ENCODE peak calls at places on chromosomes 11 and 22, in nine cellular contexts. One of them, this sample, is unnamed.

GRCh38 chr22:32444068-32444467 is 20.2 kb downstream of the BPIFC start:
- DNase-seq in NCI-H774: no peak
- DNase-seq in left ventricle myocardium inferior: no peak
- DNase-seq in CD8-positive, alpha-beta T cell: no peak
- DNase-seq in non-pigmented ciliary epithelial cell: no peak
- DNase-seq in body of pancreas: no peak
- DNase-seq in AG09319: no peak
- DNase-seq in hepatocyte: peak; percentile 34
- DNase-seq in T-helper 2 cell: no peak
- DNase-seq in this sample: peak; percentile 21

GRCh38 chr11:11379661-11380060 is 26.6 kb upstream of the CSNK2A3 start:
- DNase-seq in NCI-H774: no peak
- DNase-seq in left ventricle myocardium inferior: no peak
- DNase-seq in CD8-positive, alpha-beta T cell: no peak
- DNase-seq in non-pigmented ciliary epithelial cell: no peak
- DNase-seq in body of pancreas: no peak
- DNase-seq in AG09319: no peak
- DNase-seq in hepatocyte: no peak
- DNase-seq in T-helper 2 cell: no peak
- DNase-seq in this sample: no peak

GRCh38 chr11:36065436-36065835 is 121.6 kb downstream of the LDLRAD3 start:
- DNase-seq in NCI-H774: no peak
- DNase-seq in left ventricle myocardium inferior: no peak
- DNase-seq in CD8-positive, alpha-beta T cell: no peak
- DNase-seq in non-pigmented ciliary epithelial cell: peak; percentile 34
- DNase-seq in body of pancreas: no peak
- DNase-seq in AG09319: no peak
- DNase-seq in hepatocyte: no peak
- DNase-seq in T-helper 2 cell: no peak
- DNase-seq in this sample: no peak

GRCh38 chr11:19614370-19614936 is 98.2 kb upstream of the NAV2 start:
- DNase-seq in NCI-H774: no peak
- DNase-seq in left ventricle myocardium inferior: no peak
- DNase-seq in CD8-positive, alpha-beta T cell: no peak
- DNase-seq in non-pigmented ciliary epithelial cell: no peak
- DNase-seq in body of pancreas: no peak
- DNase-seq in AG09319: no peak
- DNase-seq in hepatocyte: no peak
- DNase-seq in T-helper 2 cell: no peak
- DNase-seq in this sample: no peak

GRCh38 chr22:46115388-46115678 is 35.0 kb upstream of the PPARA start:
- DNase-seq in NCI-H774: no peak
- DNase-seq in left ventricle myocardium inferior: no peak
- DNase-seq in CD8-positive, alpha-beta T cell: no peak
- DNase-seq in non-pigmented ciliary epithelial cell: no peak
- DNase-seq in body of pancreas: no peak
- DNase-seq in AG09319: no peak
- DNase-seq in hepatocyte: no peak
- DNase-seq in T-helper 2 cell: no peak
- DNase-seq in this sample: no peak

GRCh38 chr22:47279337-47279736 is 516.9 kb downstream of the TBC1D22A start:
- DNase-seq in NCI-H774: no peak
- DNase-seq in left ventricle myocardium inferior: no peak
- DNase-seq in CD8-positive, alpha-beta T cell: no peak
- DNase-seq in non-pigmented ciliary epithelial cell: no peak
- DNase-seq in body of pancreas: no peak
- DNase-seq in AG09319: no peak
- DNase-seq in hepatocyte: no peak
- DNase-seq in T-helper 2 cell: no peak
- DNase-seq in this sample: no peak

GRCh38 chr11:72807021-72807693 is 7.1 kb upstream of the ATG16L2 start:
- DNase-seq in NCI-H774: no peak
- DNase-seq in left ventricle myocardium inferior: no peak
- DNase-seq in CD8-positive, alpha-beta T cell: no peak
- DNase-seq in non-pigmented ciliary epithelial cell: no peak
- DNase-seq in body of pancreas: no peak
- DNase-seq in AG09319: no peak
- DNase-seq in hepatocyte: no peak
- DNase-seq in T-helper 2 cell: no peak
- DNase-seq in this sample: no peak

GRCh38 chr11:1310772-1311468 is 1.5 kb upstream of the TOLLIP start:
- DNase-seq in NCI-H774: no peak
- DNase-seq in left ventricle myocardium inferior: no peak
- DNase-seq in CD8-positive, alpha-beta T cell: peak; percentile 59
- DNase-seq in non-pigmented ciliary epithelial cell: no peak
- DNase-seq in body of pancreas: no peak
- DNase-seq in AG09319: no peak
- DNase-seq in hepatocyte: no peak
- DNase-seq in T-helper 2 cell: no peak
- DNase-seq in this sample: no peak

GRCh38 chr11:2803186-2804057 is 82.2 kb downstream of the CDKN1C start:
- DNase-seq in NCI-H774: no peak
- DNase-seq in left ventricle myocardium inferior: peak; percentile 9
- DNase-seq in CD8-positive, alpha-beta T cell: no peak
- DNase-seq in non-pigmented ciliary epithelial cell: no peak
- DNase-seq in body of pancreas: peak; percentile 8
- DNase-seq in AG09319: no peak
- DNase-seq in hepatocyte: no peak
- DNase-seq in T-helper 2 cell: peak; percentile 5
- DNase-seq in this sample: no peak

GRCh38 chr22:49935561-49935960 is 17.1 kb downstream of the CRELD2 start:
- DNase-seq in NCI-H774: peak; percentile 18
- DNase-seq in left ventricle myocardium inferior: no peak
- DNase-seq in CD8-positive, alpha-beta T cell: no peak
- DNase-seq in non-pigmented ciliary epithelial cell: no peak
- DNase-seq in body of pancreas: no peak
- DNase-seq in AG09319: no peak
- DNase-seq in hepatocyte: peak; percentile 46
- DNase-seq in T-helper 2 cell: no peak
- DNase-seq in this sample: no peak

GRCh38 chr22:31556627-31557203 is 60.4 kb downstream of the SFI1 start:
- DNase-seq in NCI-H774: no peak
- DNase-seq in left ventricle myocardium inferior: no peak
- DNase-seq in CD8-positive, alpha-beta T cell: no peak
- DNase-seq in non-pigmented ciliary epithelial cell: no peak
- DNase-seq in body of pancreas: no peak
- DNase-seq in AG09319: peak; percentile 4
- DNase-seq in hepatocyte: peak; percentile 52
- DNase-seq in T-helper 2 cell: no peak
- DNase-seq in this sample: no peak

GRCh38 chr22:24926428-24926725 is 20.1 kb downstream of the LHFPL7 start:
- DNase-seq in NCI-H774: no peak
- DNase-seq in left ventricle myocardium inferior: no peak
- DNase-seq in CD8-positive, alpha-beta T cell: no peak
- DNase-seq in non-pigmented ciliary epithelial cell: no peak
- DNase-seq in body of pancreas: no peak
- DNase-seq in AG09319: no peak
- DNase-seq in hepatocyte: no peak
- DNase-seq in T-helper 2 cell: no peak
- DNase-seq in this sample: no peak

GRCh38 chr11:128506999-128507591 is 80.3 kb downstream of the ETS1 start:
- DNase-seq in NCI-H774: peak; percentile 74
- DNase-seq in left ventricle myocardium inferior: peak; percentile 83
- DNase-seq in CD8-positive, alpha-beta T cell: no peak
- DNase-seq in non-pigmented ciliary epithelial cell: peak; percentile 89
- DNase-seq in body of pancreas: peak; percentile 88
- DNase-seq in AG09319: peak; percentile 92
- DNase-seq in hepatocyte: peak; percentile 87
- DNase-seq in T-helper 2 cell: no peak
- DNase-seq in this sample: no peak

GRCh38 chr22:44639891-44640617 is 62.0 kb upstream of the PRR5 start:
- DNase-seq in NCI-H774: no peak
- DNase-seq in left ventricle myocardium inferior: no peak
- DNase-seq in CD8-positive, alpha-beta T cell: no peak
- DNase-seq in non-pigmented ciliary epithelial cell: no peak
- DNase-seq in body of pancreas: no peak
- DNase-seq in AG09319: no peak
- DNase-seq in hepatocyte: no peak
- DNase-seq in T-helper 2 cell: no peak
- DNase-seq in this sample: no peak

GRCh38 chr11:46247664-46248063 is 29.8 kb upstream of the CREB3L1 start:
- DNase-seq in NCI-H774: peak; percentile 68
- DNase-seq in left ventricle myocardium inferior: no peak
- DNase-seq in CD8-positive, alpha-beta T cell: no peak
- DNase-seq in non-pigmented ciliary epithelial cell: no peak
- DNase-seq in body of pancreas: peak; percentile 84
- DNase-seq in AG09319: no peak
- DNase-seq in hepatocyte: peak; percentile 78
- DNase-seq in T-helper 2 cell: no peak
- DNase-seq in this sample: peak; percentile 76

GRCh38 chr11:119339581-119340334 is 925 bp downstream of the C1QTNF5 start:
- DNase-seq in NCI-H774: peak; percentile 45
- DNase-seq in left ventricle myocardium inferior: peak; percentile 81
- DNase-seq in CD8-positive, alpha-beta T cell: no peak
- DNase-seq in non-pigmented ciliary epithelial cell: no peak
- DNase-seq in body of pancreas: peak; percentile 74
- DNase-seq in AG09319: no peak
- DNase-seq in hepatocyte: peak; percentile 87
- DNase-seq in T-helper 2 cell: no peak
- DNase-seq in this sample: no peak